ENCODE peak calls at places on chromosomes 1 and 21, in nine cellular contexts. B is CD8-positive, alpha-beta T cell; P is bronchial epithelial cell; V is AG10803; W is LNCaP clone FGC; F is heart right ventricle; I is lower lobe of right lung; O is cardiac fibroblast; A is astrocyte of the spinal cord. K is an unnamed sample.

GRCh38 chr1:200979574-200980451 is 43.7 kb downstream of the KIF21B start:
- DNase-seq in I (peak), V (no peak), F (no peak), B (peak), A (no peak), W (no peak), O (peak), P (peak), K (no peak)

GRCh38 chr1:228510101-228510850 is 23.1 kb downstream of the RNF187 start:
- DNase-seq in A (no peak), P (no peak), B (no peak), F (no peak), V (no peak), I (no peak), O (no peak), W (no peak), K (no peak)

GRCh38 chr1:57911427-57911826 is 487.6 kb upstream of the DAB1 start:
- DNase-seq in F (no peak), P (no peak), I (no peak), B (no peak), O (no peak), W (no peak), V (no peak), A (no peak), K (no peak)

GRCh38 chr1:36160949-36161485 is 5.1 kb downstream of the MAP7D1 start:
- DNase-seq in I (peak), P (peak), O (peak), V (peak), B (peak), A (peak), F (peak), W (no peak), K (no peak)

GRCh38 chr21:29829514-29830255 is 110.1 kb downstream of the GRIK1 start:
- DNase-seq in P (peak), V (no peak), O (no peak), A (peak), F (no peak), B (no peak), W (no peak), I (no peak), K (no peak)

GRCh38 chr1:159089184-159089791 is 12.7 kb upstream of the AIM2 start:
- DNase-seq in P (no peak), W (no peak), F (no peak), I (no peak), V (no peak), B (no peak), O (no peak), A (no peak), K (no peak)

GRCh38 chr1:154453577-154454352 is 48.3 kb upstream of the TDRD10 start:
- DNase-seq in B (no peak), V (peak), P (peak), A (peak), F (no peak), O (peak), I (no peak), W (no peak), K (peak)

GRCh38 chr1:53891678-53892077 is 2.1 kb upstream of the YIPF1 start:
- DNase-seq in F (no peak), V (no peak), A (no peak), B (no peak), I (no peak), P (no peak), O (no peak), W (no peak), K (no peak)

GRCh38 chr1:151830055-151830454 is 1.5 kb downstream of the RORC start:
- DNase-seq in F (no peak), I (no peak), O (no peak), W (no peak), A (no peak), B (no peak), P (no peak), V (no peak), K (no peak)

GRCh38 chr1:156677616-156678596 is 699 bp upstream of the NES start:
- DNase-seq in O (peak), F (peak), W (no peak), B (no peak), V (peak), A (peak), P (peak), I (peak), K (no peak)

GRCh38 chr1:43317817-43318471 is 17.2 kb downstream of the TIE1 start:
- DNase-seq in B (no peak), P (no peak), F (no peak), A (no peak), I (no peak), O (no peak), V (peak), W (no peak), K (no peak)

GRCh38 chr1:103129255-103129654 is 20.9 kb upstream of the COL11A1 start:
- DNase-seq in F (no peak), B (no peak), O (peak), I (no peak), W (no peak), V (peak), A (peak), P (peak), K (no peak)

GRCh38 chr1:13550663-13551062 is 33.0 kb upstream of the PDPN start:
- DNase-seq in F (no peak), P (no peak), B (no peak), A (no peak), I (no peak), O (no peak), V (no peak), W (peak), K (no peak)

GRCh38 chr21:42051788-42052187 is 19.3 kb upstream of the UMODL1 start:
- DNase-seq in P (no peak), O (peak), I (no peak), F (no peak), B (no peak), A (no peak), W (no peak), V (no peak), K (no peak)

GRCh38 chr1:32651461-32652073 is 559 bp downstream of the RBBP4 start:
- DNase-seq in B (no peak), F (no peak), P (no peak), A (no peak), W (peak), I (no peak), V (no peak), O (no peak), K (no peak)

GRCh38 chr1:110259770-110260169 is 49.7 kb downstream of the KCNC4 start:
- DNase-seq in W (no peak), F (no peak), B (no peak), O (no peak), V (no peak), P (peak), A (no peak), I (no peak), K (no peak)

DNA sequence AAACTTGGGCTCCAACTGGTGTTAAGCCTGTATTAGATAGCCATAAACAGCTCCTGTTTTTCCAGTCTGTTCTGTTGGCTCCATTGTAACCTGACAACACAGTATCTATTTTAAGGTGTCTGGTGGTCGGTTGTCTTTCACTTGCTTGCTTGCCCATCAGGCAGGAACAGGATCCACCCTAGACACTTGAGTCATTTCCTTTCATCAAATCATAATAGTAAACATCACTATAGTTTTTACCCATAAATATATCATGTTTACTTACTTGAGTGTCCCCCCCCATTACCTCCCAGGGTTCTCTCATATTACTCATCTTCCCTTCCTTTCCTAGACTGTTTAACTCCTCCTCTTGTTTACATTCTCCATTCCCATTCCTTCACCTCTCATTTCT is 2.9 kb downstream of the DDI2 start:
- DNase-seq in I (no peak), O (peak), V (peak), B (peak), A (peak), W (no peak), P (peak), F (no peak), K (no peak)
- H3K4me3 ChIP-seq in I (peak), O (no peak), V (no peak), B (no peak), A (no peak), W (peak), P (no peak), F (no peak), K (peak)

DNA sequence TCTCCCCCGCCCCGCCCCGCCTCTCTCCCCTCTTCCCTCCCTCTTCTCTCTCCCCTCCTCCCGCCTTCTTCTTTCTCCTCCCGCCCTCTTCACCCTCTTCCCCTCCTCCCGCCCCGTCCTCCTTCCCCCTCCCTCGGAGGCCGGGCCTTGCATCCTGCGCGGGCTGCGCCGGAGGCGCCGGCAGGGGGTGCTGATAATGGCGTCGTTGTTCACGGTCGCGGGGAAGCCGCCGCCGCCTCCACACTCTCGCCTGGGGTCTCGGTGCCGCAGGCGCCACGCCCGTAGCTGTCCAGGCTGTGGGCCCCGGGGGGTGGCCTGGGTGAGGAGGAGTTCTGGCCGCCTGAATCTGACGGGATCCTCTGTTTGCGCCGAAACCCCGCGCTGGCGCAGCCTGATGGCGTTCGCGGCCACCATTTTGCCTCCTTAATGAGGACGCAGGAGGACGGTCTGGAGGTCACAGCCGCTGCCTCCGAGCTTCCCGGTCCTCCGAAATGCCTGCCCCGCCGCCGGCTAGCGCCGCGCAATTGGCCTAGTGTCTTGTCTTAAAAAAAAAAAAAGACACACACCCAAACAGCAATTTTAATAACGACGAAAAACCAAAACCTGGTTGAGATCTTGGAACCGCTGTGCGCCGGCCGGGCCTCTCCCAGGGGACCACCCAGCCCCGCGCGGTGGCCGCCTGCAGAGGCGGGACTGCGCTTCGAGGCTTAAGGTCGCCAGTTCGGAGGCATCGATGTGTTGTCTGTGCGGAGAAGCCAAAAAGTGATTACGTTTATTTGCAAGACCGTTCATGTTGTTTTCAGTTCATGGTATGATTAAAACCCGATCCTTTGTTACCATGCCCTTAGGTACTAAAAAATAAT is 106.5 kb upstream of the HNRNPU start:
- DNase-seq in B (peak), A (peak), P (peak), W (peak), V (peak), O (peak), I (peak), F (peak), K (peak)
- TF ChIP-seq CTCF in B (peak), A (peak), P (peak), W (peak), V (peak), O (peak), I (peak), F (peak), K (peak)

GRCh38 chr1:22053861-22054770 is 1.6 kb downstream of the CDC42 start:
- DNase-seq in V (peak), B (no peak), O (peak), F (no peak), P (peak), A (no peak), W (no peak), I (no peak), K (no peak)

GRCh38 chr1:22055463-22055862 is 3.0 kb downstream of the CDC42 start:
- DNase-seq in B (peak), I (no peak), O (no peak), W (no peak), V (no peak), P (no peak), F (no peak), A (no peak), K (no peak)

GRCh38 chr1:22052115-22053017 is at the start of gene CDC42:
- DNase-seq in A (peak), V (peak), O (peak), F (peak), W (peak), P (peak), I (peak), B (peak), K (peak)

GRCh38 chr1:22051607-22052114 is 848 bp upstream of the CDC42 start:
- DNase-seq in P (no peak), B (no peak), W (no peak), A (no peak), O (no peak), I (no peak), F (no peak), V (no peak), K (no peak)

DNA sequence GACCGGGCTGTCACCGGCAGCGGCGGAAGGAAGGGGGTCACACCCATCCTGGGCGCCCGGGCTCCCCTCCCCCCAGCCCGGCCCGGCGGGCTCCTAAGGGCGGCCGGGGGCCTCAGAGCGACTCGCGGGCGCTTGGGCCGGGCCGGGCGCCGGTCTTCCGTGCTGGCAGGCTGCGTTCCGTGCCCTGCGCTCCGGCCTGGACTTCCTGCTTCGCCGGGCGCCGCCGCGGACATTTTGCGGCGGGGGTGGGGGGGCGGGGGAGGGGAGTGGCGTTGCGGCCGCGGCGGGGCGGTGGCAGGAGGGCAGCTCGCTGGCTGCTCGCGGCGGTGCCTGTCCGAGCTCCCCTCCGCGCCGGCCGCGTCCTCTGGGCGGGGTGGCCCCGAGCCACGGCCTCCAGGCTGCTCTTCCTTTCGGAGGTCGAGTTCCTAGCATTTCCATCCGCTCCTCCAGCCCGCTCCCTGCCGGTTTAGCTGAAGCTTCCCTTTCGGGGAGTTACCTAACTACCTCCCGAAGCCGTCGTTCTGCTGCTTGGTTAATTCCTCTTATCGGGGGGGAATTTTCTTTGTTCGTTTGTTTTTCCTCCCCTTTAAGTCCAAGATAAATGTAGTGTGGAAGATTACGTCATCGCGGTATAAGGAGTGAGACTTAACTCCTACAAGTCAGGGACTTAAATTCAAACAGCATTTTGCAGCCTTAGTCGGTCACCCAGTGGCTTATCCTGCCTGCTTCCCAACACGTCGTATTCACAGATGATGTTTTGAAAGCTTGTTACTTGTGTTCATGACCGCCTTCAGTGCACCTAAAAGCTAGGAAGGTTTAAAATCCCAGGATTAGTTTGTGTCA is 730 bp downstream of the CDC42 start:
- DNase-seq in F (peak), B (peak), A (peak), W (peak), O (peak), I (peak), P (peak), V (peak), K (no peak)
- H3K4me3 ChIP-seq in F (peak), B (peak), A (peak), W (peak), O (peak), I (peak), P (peak), V (peak), K (peak)

GRCh38 chr1:173669491-173669941 is at the start of gene ANKRD45:
- DNase-seq in O (peak), W (no peak), P (no peak), B (peak), V (peak), F (peak), I (peak), A (peak), K (peak)
- TF ChIP-seq CTCF in O (no peak), W (no peak), P (no peak), B (no peak), V (peak), F (no peak), I (no peak), A (peak), K (no peak)

GRCh38 chr21:27035791-27036190 is 68.9 kb upstream of the ADAMTS5 start:
- DNase-seq in F (no peak), A (no peak), W (no peak), I (no peak), B (no peak), V (no peak), O (no peak), P (no peak), K (no peak)

GRCh38 chr21:27034796-27035195 is 67.9 kb upstream of the ADAMTS5 start:
- DNase-seq in P (no peak), W (no peak), I (no peak), V (no peak), B (no peak), F (no peak), O (no peak), A (no peak), K (no peak)

GRCh38 chr21:27036736-27037301 is 69.9 kb upstream of the ADAMTS5 start:
- DNase-seq in I (no peak), B (no peak), A (no peak), O (no peak), V (no peak), F (peak), W (peak), P (no peak), K (no peak)

DNA sequence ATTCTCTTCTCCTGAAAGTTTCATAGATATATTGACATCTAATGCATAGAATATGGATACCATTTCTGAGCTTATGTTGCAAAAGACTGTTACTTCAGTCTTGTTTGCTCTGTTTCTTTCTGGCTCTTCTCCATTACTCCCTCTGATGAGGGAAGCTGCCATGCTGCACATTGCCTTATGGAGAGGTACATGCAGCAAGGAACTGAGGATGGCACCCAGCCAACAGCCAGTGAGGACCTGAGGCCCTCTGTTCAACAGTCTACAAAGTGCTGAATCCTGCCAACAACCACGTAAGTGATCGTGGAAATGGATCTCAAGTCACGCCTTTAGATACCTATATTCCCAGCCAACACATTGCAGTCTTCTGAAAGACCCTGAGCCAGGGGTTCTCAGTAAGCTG is 66.6 kb upstream of the ADAMTS5 start:
- DNase-seq in I (no peak), F (no peak), O (no peak), W (no peak), B (no peak), V (no peak), P (no peak), A (no peak), K (no peak)
- H3K4me3 ChIP-seq in I (no peak), F (no peak), O (no peak), W (no peak), B (no peak), V (no peak), P (no peak), A (no peak), K (no peak)